ENCODE peak calls at places on chromosomes 2 and 18, in four cellular contexts. One of them, this sample, is unnamed.

GRCh38 chr2:9800639-9800974 is 42.7 kb upstream of the TAF1B start:
- DNase-seq in heart right ventricle: no peak
- DNase-seq in hepatocyte: no peak
- DNase-seq in HCT116: no peak
- DNase-seq in this sample: no peak

GRCh38 chr2:159224061-159224813 is 62.3 kb downstream of the WDSUB1 start:
- DNase-seq in heart right ventricle: no peak
- DNase-seq in hepatocyte: no peak
- DNase-seq in HCT116: no peak
- DNase-seq in this sample: no peak

GRCh38 chr2:181848356-181848876 is 43.1 kb upstream of the ITPRID2 start:
- DNase-seq in heart right ventricle: no peak
- DNase-seq in hepatocyte: no peak
- DNase-seq in HCT116: no peak
- DNase-seq in this sample: peak; percentile 5

GRCh38 chr18:53944721-53945120 is 279.7 kb downstream of the MBD2 start:
- DNase-seq in heart right ventricle: no peak
- DNase-seq in hepatocyte: no peak
- DNase-seq in HCT116: no peak
- DNase-seq in this sample: peak; percentile 11

GRCh38 chr2:206064077-206064476 is 21.9 kb downstream of the INO80D start:
- DNase-seq in heart right ventricle: no peak
- DNase-seq in hepatocyte: no peak
- DNase-seq in HCT116: no peak
- DNase-seq in this sample: no peak

GRCh38 chr2:40120957-40121356 is 330.9 kb downstream of the SLC8A1 start:
- DNase-seq in heart right ventricle: no peak
- DNase-seq in hepatocyte: no peak
- DNase-seq in HCT116: no peak
- DNase-seq in this sample: no peak

GRCh38 chr18:48514786-48515185 is 24.0 kb upstream of the CTIF start:
- DNase-seq in heart right ventricle: no peak
- DNase-seq in hepatocyte: no peak
- DNase-seq in HCT116: no peak
- DNase-seq in this sample: no peak

GRCh38 chr18:30971338-30971956 is 71.1 kb downstream of the DSC3 start:
- DNase-seq in heart right ventricle: no peak
- DNase-seq in hepatocyte: peak; percentile 70
- DNase-seq in HCT116: peak; percentile 34
- DNase-seq in this sample: no peak

GRCh38 chr2:56448403-56448998 is 264.7 kb downstream of the CCDC85A start:
- DNase-seq in heart right ventricle: no peak
- DNase-seq in hepatocyte: peak; percentile 32
- DNase-seq in HCT116: no peak
- DNase-seq in this sample: no peak

GRCh38 chr2:215529271-215529670 is 93.4 kb upstream of the FN1 start:
- DNase-seq in heart right ventricle: no peak
- DNase-seq in hepatocyte: no peak
- DNase-seq in HCT116: no peak
- DNase-seq in this sample: no peak

GRCh38 chr2:224104668-224105386 is 65.7 kb upstream of the SERPINE2 start:
- DNase-seq in heart right ventricle: no peak
- DNase-seq in hepatocyte: no peak
- DNase-seq in HCT116: peak; percentile 43
- DNase-seq in this sample: no peak

GRCh38 chr2:1979569-1979968 is 235.3 kb upstream of the PXDN start:
- DNase-seq in heart right ventricle: no peak
- DNase-seq in hepatocyte: no peak
- DNase-seq in HCT116: no peak
- DNase-seq in this sample: no peak
- H3K36me3 ChIP-seq in heart right ventricle: no peaks in the 10 kb centered on the region
- H3K36me3 ChIP-seq in hepatocyte: no peaks in the 10 kb centered on the region
- H3K36me3 ChIP-seq in HCT116: no peaks in the 10 kb centered on the region
- H3K36me3 ChIP-seq in this sample: no peaks in the 10 kb centered on the region

GRCh38 chr2:160345102-160345501 is 145.0 kb upstream of the ITGB6 start:
- DNase-seq in heart right ventricle: no peak
- DNase-seq in hepatocyte: no peak
- DNase-seq in HCT116: no peak
- DNase-seq in this sample: no peak
- H3K4me3 ChIP-seq in heart right ventricle: no peak overlapping the region
- H3K4me3 ChIP-seq in hepatocyte: no peak overlapping the region
- H3K4me3 ChIP-seq in HCT116: no peak overlapping the region
- H3K4me3 ChIP-seq in this sample: no peak overlapping the region

GRCh38 chr2:27242614-27242951 is 20.3 kb downstream of the SLC30A3 start:
- DNase-seq in heart right ventricle: no peak
- DNase-seq in hepatocyte: no peak
- DNase-seq in HCT116: no peak
- DNase-seq in this sample: no peak
- H3K36me3 ChIP-seq in heart right ventricle: peaks cover 71% of the 10 kb centered on the region
- H3K36me3 ChIP-seq in hepatocyte: no peaks in the 10 kb centered on the region
- H3K36me3 ChIP-seq in HCT116: peaks cover 63% of the 10 kb centered on the region
- H3K36me3 ChIP-seq in this sample: peaks cover 78% of the 10 kb centered on the region

DNA sequence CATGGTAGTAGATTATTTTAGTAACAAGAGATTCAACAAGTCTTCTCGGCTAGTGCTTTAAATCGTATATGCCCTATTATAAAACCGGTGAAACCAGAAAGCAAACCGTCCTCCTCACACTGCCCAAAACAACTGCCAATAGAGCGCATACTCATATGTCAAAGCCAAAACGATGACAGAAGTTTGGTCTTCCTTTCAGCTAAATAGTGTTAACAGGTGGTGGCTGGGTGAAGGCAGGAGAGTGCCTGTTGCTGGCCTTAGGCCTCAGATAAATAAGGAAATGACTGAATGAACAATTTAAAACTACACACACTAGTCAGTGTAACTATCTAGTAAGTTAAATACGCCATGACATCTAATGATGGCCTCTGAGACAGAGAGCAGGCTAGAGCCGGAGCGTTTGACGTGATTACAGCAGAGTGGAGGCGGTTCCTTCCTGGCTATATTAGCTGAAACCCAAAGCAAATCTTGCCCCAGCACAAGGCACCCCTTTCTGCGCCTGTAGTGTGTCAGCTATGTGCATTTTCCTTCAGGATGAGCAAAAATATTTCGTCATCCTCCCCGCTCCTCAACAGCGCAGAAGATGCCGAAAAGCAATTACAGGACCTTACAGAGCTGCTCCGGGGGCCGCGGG is 1.6 kb downstream of the LONRF2 start:
- DNase-seq in heart right ventricle: no peak
- DNase-seq in hepatocyte: peak; percentile 5
- DNase-seq in HCT116: no peak
- DNase-seq in this sample: no peak
- H3K4me3 ChIP-seq in heart right ventricle: peak overlapping the region; percentile 55
- H3K4me3 ChIP-seq in hepatocyte: peak overlapping the region; percentile 55
- H3K4me3 ChIP-seq in HCT116: no peak overlapping the region
- H3K4me3 ChIP-seq in this sample: peak overlapping the region; percentile 67

GRCh38 chr18:12692206-12692605 is 10.3 kb downstream of the CEP76 start:
- DNase-seq in heart right ventricle: no peak
- DNase-seq in hepatocyte: no peak
- DNase-seq in HCT116: no peak
- DNase-seq in this sample: no peak
- H3K36me3 ChIP-seq in heart right ventricle: peaks cover 55% of the 10 kb centered on the region
- H3K36me3 ChIP-seq in hepatocyte: peaks cover 3% of the 10 kb centered on the region
- H3K36me3 ChIP-seq in HCT116: peaks cover 10% of the 10 kb centered on the region
- H3K36me3 ChIP-seq in this sample: peaks cover 25% of the 10 kb centered on the region